ENCODE peak calls at places on chromosomes 12 and 14, in five cellular contexts. One of them, this sample, is unnamed.
A peak's percentile ranks its signal among the peaks of the same experiment; 100 is the strongest.

GRCh38 chr12:31629756-31630732 is 29.4 kb upstream of the ETFBKMT start:
- DNase-seq in SK-N-SH: no peak
- DNase-seq in OCI-LY7: no peak
- DNase-seq in transverse colon: no peak
- DNase-seq in breast epithelium: no peak
- DNase-seq in this sample: no peak

GRCh38 chr12:9906888-9907287 is 25.3 kb downstream of the CLEC2A start:
- DNase-seq in breast epithelium: no peak
- DNase-seq in transverse colon: peak; percentile 9
- DNase-seq in SK-N-SH: no peak
- DNase-seq in OCI-LY7: no peak
- DNase-seq in this sample: no peak

GRCh38 chr14:50961606-50962259 is 17.4 kb upstream of the PYGL start:
- DNase-seq in transverse colon: no peak
- DNase-seq in OCI-LY7: no peak
- DNase-seq in SK-N-SH: peak; percentile 32
- DNase-seq in breast epithelium: no peak
- DNase-seq in this sample: no peak

GRCh38 chr12:98909749-98910148 is 264.7 kb downstream of the APAF1 start:
- DNase-seq in breast epithelium: no peak
- DNase-seq in SK-N-SH: no peak
- DNase-seq in OCI-LY7: no peak
- DNase-seq in transverse colon: no peak
- DNase-seq in this sample: no peak

GRCh38 chr12:26939953-26940352 is 1.7 kb downstream of the FGFR1OP2 start:
- DNase-seq in SK-N-SH: no peak
- DNase-seq in breast epithelium: no peak
- DNase-seq in OCI-LY7: peak; percentile 16
- DNase-seq in transverse colon: no peak
- DNase-seq in this sample: no peak

GRCh38 chr12:57135939-57136338 is 7.7 kb downstream of the LRP1 start:
- DNase-seq in transverse colon: no peak
- DNase-seq in breast epithelium: no peak
- DNase-seq in OCI-LY7: no peak
- DNase-seq in SK-N-SH: peak; percentile 78
- DNase-seq in this sample: no peak

GRCh38 chr12:46874642-46875041 is 48.8 kb upstream of the SLC38A4 start:
- DNase-seq in transverse colon: no peak
- DNase-seq in breast epithelium: no peak
- DNase-seq in SK-N-SH: no peak
- DNase-seq in OCI-LY7: no peak
- DNase-seq in this sample: no peak

GRCh38 chr12:54135621-54136027 is 53.2 kb downstream of the SMUG1 start:
- DNase-seq in SK-N-SH: peak; percentile 56
- DNase-seq in breast epithelium: no peak
- DNase-seq in OCI-LY7: no peak
- DNase-seq in transverse colon: no peak
- DNase-seq in this sample: no peak

GRCh38 chr12:21677622-21678277 is 20.1 kb upstream of the LDHB start:
- DNase-seq in OCI-LY7: no peak
- DNase-seq in transverse colon: no peak
- DNase-seq in SK-N-SH: no peak
- DNase-seq in breast epithelium: no peak
- DNase-seq in this sample: no peak

GRCh38 chr12:68636268-68636667 is 25.6 kb downstream of the RAP1B start:
- DNase-seq in OCI-LY7: no peak
- DNase-seq in breast epithelium: no peak
- DNase-seq in SK-N-SH: no peak
- DNase-seq in transverse colon: no peak
- DNase-seq in this sample: no peak

GRCh38 chr12:72098622-72099021 is 160.0 kb downstream of the TPH2 start:
- DNase-seq in transverse colon: no peak
- DNase-seq in OCI-LY7: no peak
- DNase-seq in SK-N-SH: no peak
- DNase-seq in breast epithelium: no peak
- DNase-seq in this sample: no peak

GRCh38 chr12:72622556-72622955 is 350.4 kb downstream of the TRHDE start:
- DNase-seq in transverse colon: no peak
- DNase-seq in SK-N-SH: no peak
- DNase-seq in OCI-LY7: no peak
- DNase-seq in breast epithelium: no peak
- DNase-seq in this sample: no peak

GRCh38 chr12:8887285-8887715 is 27.0 kb upstream of the PHC1 start:
- DNase-seq in SK-N-SH: no peak
- DNase-seq in transverse colon: no peak
- DNase-seq in breast epithelium: no peak
- DNase-seq in OCI-LY7: no peak
- DNase-seq in this sample: no peak

GRCh38 chr12:13592063-13592942 is 389.1 kb downstream of the GRIN2B start:
- DNase-seq in OCI-LY7: no peak
- DNase-seq in transverse colon: no peak
- DNase-seq in breast epithelium: no peak
- DNase-seq in SK-N-SH: no peak
- DNase-seq in this sample: peak; percentile 47

GRCh38 chr12:88570103-88570502 is 10.2 kb downstream of the KITLG start:
- DNase-seq in SK-N-SH: no peak
- DNase-seq in breast epithelium: no peak
- DNase-seq in transverse colon: no peak
- DNase-seq in OCI-LY7: no peak
- DNase-seq in this sample: no peak

GRCh38 chr12:133190176-133190575 is 8.9 kb downstream of the ZNF268 start:
- DNase-seq in SK-N-SH: no peak
- DNase-seq in OCI-LY7: no peak
- DNase-seq in breast epithelium: no peak
- DNase-seq in transverse colon: no peak
- DNase-seq in this sample: no peak

GRCh38 chr14:71206766-71207371 is 299.6 kb downstream of the PCNX1 start:
- DNase-seq in breast epithelium: no peak
- DNase-seq in transverse colon: no peak
- DNase-seq in OCI-LY7: no peak
- DNase-seq in SK-N-SH: peak; percentile 64
- DNase-seq in this sample: no peak

GRCh38 chr12:124686001-124686884 is 118.8 kb upstream of the NCOR2 start:
- DNase-seq in OCI-LY7: no peak
- DNase-seq in breast epithelium: no peak
- DNase-seq in transverse colon: no peak
- DNase-seq in SK-N-SH: no peak
- DNase-seq in this sample: no peak

GRCh38 chr12:11879306-11879705 is 191.4 kb upstream of the BCL2L14 start:
- DNase-seq in OCI-LY7: no peak
- DNase-seq in breast epithelium: no peak
- DNase-seq in SK-N-SH: no peak
- DNase-seq in transverse colon: no peak
- DNase-seq in this sample: no peak

GRCh38 chr14:89933002-89933401 is 21.5 kb downstream of the EFCAB11 start:
- DNase-seq in transverse colon: no peak
- DNase-seq in SK-N-SH: no peak
- DNase-seq in OCI-LY7: no peak
- DNase-seq in breast epithelium: no peak
- DNase-seq in this sample: no peak

GRCh38 chr14:40394634-40395340 is 962.6 kb upstream of the FBXO33 start:
- DNase-seq in transverse colon: no peak
- DNase-seq in SK-N-SH: no peak
- DNase-seq in OCI-LY7: no peak
- DNase-seq in breast epithelium: no peak
- DNase-seq in this sample: no peak

GRCh38 chr12:104858611-104859010 is 99.5 kb downstream of the SLC41A2 start:
- DNase-seq in OCI-LY7: no peak
- DNase-seq in transverse colon: no peak
- DNase-seq in breast epithelium: no peak
- DNase-seq in SK-N-SH: no peak
- DNase-seq in this sample: no peak

GRCh38 chr12:83514372-83514771 is 827.7 kb downstream of the TMTC2 start:
- DNase-seq in transverse colon: no peak
- DNase-seq in breast epithelium: no peak
- DNase-seq in SK-N-SH: no peak
- DNase-seq in OCI-LY7: no peak
- DNase-seq in this sample: no peak

GRCh38 chr12:89080797-89081470 is 271.4 kb downstream of the DUSP6 start:
- DNase-seq in OCI-LY7: no peak
- DNase-seq in transverse colon: no peak
- DNase-seq in breast epithelium: no peak
- DNase-seq in SK-N-SH: no peak
- DNase-seq in this sample: no peak

GRCh38 chr14:90111895-90112534 is 50.2 kb downstream of the KCNK13 start:
- DNase-seq in transverse colon: no peak
- DNase-seq in SK-N-SH: no peak
- DNase-seq in breast epithelium: no peak
- DNase-seq in OCI-LY7: no peak
- DNase-seq in this sample: no peak

GRCh38 chr12:80233926-80234325 is 134.6 kb downstream of the OTOGL start:
- DNase-seq in OCI-LY7: no peak
- DNase-seq in breast epithelium: no peak
- DNase-seq in SK-N-SH: no peak
- DNase-seq in transverse colon: no peak
- DNase-seq in this sample: no peak

GRCh38 chr12:132638541-132639408 is 20.2 kb downstream of the P2RX2 start:
- DNase-seq in SK-N-SH: peak; percentile 69
- DNase-seq in OCI-LY7: peak; percentile 41
- DNase-seq in transverse colon: no peak
- DNase-seq in breast epithelium: no peak
- DNase-seq in this sample: no peak

GRCh38 chr12:59650594-59651229 is 54.9 kb downstream of the SLC16A7 start:
- DNase-seq in breast epithelium: no peak
- DNase-seq in SK-N-SH: no peak
- DNase-seq in transverse colon: no peak
- DNase-seq in OCI-LY7: no peak
- DNase-seq in this sample: no peak

GRCh38 chr12:93915411-93915810 is 233.0 kb upstream of the PLXNC1 start:
- DNase-seq in transverse colon: no peak
- DNase-seq in OCI-LY7: no peak
- DNase-seq in breast epithelium: no peak
- DNase-seq in SK-N-SH: no peak
- DNase-seq in this sample: no peak

GRCh38 chr12:126069549-126070165 is 1004.4 kb downstream of the AACS start:
- DNase-seq in SK-N-SH: peak; percentile 20
- DNase-seq in transverse colon: peak; percentile 18
- DNase-seq in breast epithelium: no peak
- DNase-seq in OCI-LY7: peak; percentile 69
- DNase-seq in this sample: peak; percentile 70

GRCh38 chr12:60174476-60174875 is 578.6 kb downstream of the SLC16A7 start:
- DNase-seq in transverse colon: no peak
- DNase-seq in OCI-LY7: no peak
- DNase-seq in breast epithelium: no peak
- DNase-seq in SK-N-SH: no peak
- DNase-seq in this sample: no peak

GRCh38 chr12:123767613-123768012 is 5.5 kb downstream of the DNAH10 start:
- DNase-seq in OCI-LY7: no peak
- DNase-seq in SK-N-SH: no peak
- DNase-seq in breast epithelium: no peak
- DNase-seq in transverse colon: no peak
- DNase-seq in this sample: peak; percentile 90

GRCh38 chr14:69170848-69171247 is 17.9 kb upstream of the DCAF5 start:
- DNase-seq in breast epithelium: no peak
- DNase-seq in OCI-LY7: no peak
- DNase-seq in transverse colon: no peak
- DNase-seq in SK-N-SH: no peak
- DNase-seq in this sample: no peak

GRCh38 chr12:79706156-79706555 is 15.4 kb upstream of the PAWR start:
- DNase-seq in OCI-LY7: no peak
- DNase-seq in SK-N-SH: no peak
- DNase-seq in transverse colon: no peak
- DNase-seq in breast epithelium: no peak
- DNase-seq in this sample: no peak

DNA sequence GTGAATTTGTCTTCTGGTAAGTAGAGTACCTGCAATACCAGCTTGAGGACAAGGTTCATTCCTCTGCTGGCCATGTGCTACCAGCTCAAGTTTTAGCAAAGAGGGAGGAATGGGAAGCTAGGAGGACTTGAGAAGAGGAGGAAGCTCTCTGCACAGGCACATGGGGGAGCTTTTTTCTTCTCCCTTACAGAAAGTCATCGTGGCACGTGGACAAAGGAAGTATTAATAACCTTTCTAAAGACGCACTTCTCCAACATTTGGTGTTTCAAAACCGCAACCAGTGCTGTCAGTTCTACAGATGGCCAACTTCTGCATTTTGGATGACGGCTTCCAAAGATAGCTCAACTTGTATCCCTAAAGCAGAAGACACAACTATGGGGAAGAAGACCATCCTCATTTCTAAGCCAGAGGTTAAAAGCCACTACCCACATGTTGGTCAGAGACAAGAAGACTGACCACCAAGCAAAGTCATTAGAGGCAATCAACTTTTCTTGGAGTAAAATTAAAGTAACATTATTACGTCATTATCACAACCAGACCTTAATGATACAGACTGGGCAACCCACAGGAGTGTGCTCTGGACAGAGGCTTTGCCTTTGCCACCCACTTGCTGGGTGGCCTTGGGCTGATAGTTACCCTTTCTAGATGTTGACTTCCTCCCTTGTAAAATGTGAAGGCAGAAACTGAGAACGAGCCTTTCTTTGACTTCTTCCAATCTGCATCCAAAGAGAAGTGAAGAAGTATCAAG is 12.3 kb upstream of the TMED10 start:
- DNase-seq in SK-N-SH: no peak
- DNase-seq in transverse colon: peak; percentile 35
- DNase-seq in breast epithelium: no peak
- DNase-seq in OCI-LY7: peak; percentile 92
- DNase-seq in this sample: peak; percentile 75
- TF ChIP-seq CTCF in SK-N-SH: no peak
- TF ChIP-seq CTCF in transverse colon: no peak
- TF ChIP-seq CTCF in breast epithelium: no peak
- TF ChIP-seq CTCF in OCI-LY7: peak; percentile 53
- TF ChIP-seq CTCF in this sample: no peak

DNA sequence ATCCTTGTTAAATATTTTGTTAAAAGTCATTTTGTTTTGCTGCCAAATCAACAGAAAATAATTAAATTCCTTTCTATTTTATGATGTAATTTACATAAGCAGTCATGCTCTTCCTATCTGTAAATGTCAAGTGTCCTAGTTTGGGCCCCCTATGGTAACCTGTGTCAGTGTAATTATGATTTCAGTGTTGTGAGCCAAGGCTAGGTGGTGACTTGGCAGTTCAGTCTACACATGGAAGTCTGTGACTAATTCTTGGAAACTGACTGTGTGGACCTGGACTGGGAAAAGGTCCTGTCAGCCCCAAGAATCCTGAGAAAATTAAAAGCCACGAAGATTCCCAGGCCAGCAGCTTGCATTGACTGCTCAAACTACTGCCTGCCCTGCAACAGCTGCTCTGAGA is 371.0 kb downstream of the FUT8 start:
- DNase-seq in breast epithelium: no peak
- DNase-seq in SK-N-SH: no peak
- DNase-seq in OCI-LY7: no peak
- DNase-seq in transverse colon: no peak
- DNase-seq in this sample: no peak
- H3K4me3 ChIP-seq in breast epithelium: no peak overlapping the region
- H3K4me3 ChIP-seq in SK-N-SH: no peak overlapping the region
- H3K4me3 ChIP-seq in OCI-LY7: no peak overlapping the region
- H3K4me3 ChIP-seq in transverse colon: no peak overlapping the region
- H3K4me3 ChIP-seq in this sample: no peak overlapping the region

GRCh38 chr12:91276529-91276928 is 93.9 kb upstream of the DCN start:
- DNase-seq in SK-N-SH: no peak
- DNase-seq in OCI-LY7: no peak
- DNase-seq in transverse colon: no peak
- DNase-seq in breast epithelium: no peak
- DNase-seq in this sample: no peak
- TF ChIP-seq CTCF in SK-N-SH: no peak
- TF ChIP-seq CTCF in OCI-LY7: no peak
- TF ChIP-seq CTCF in transverse colon: no peak
- TF ChIP-seq CTCF in breast epithelium: no peak
- TF ChIP-seq CTCF in this sample: no peak

GRCh38 chr12:77204055-77204454 is 138.7 kb upstream of the E2F7 start:
- DNase-seq in OCI-LY7: no peak
- DNase-seq in SK-N-SH: no peak
- DNase-seq in transverse colon: no peak
- DNase-seq in breast epithelium: no peak
- DNase-seq in this sample: peak; percentile 4
- H3K4me3 ChIP-seq in OCI-LY7: no peak overlapping the region
- H3K4me3 ChIP-seq in SK-N-SH: no peak overlapping the region
- H3K4me3 ChIP-seq in transverse colon: no peak overlapping the region
- H3K4me3 ChIP-seq in breast epithelium: no peak overlapping the region
- H3K4me3 ChIP-seq in this sample: no peak overlapping the region

This sample was measured in GM12865.